ENCODE peak calls at places on chromosomes 3 and 15, in seven cellular contexts. I is fibroblast of lung, R is right atrium auricular region, J is brain microvascular endothelial cell, N is pancreas, X is hepatocyte, U is fibroblast of the aortic adventitia. D is an unnamed sample.

GRCh38 chr3:154378311-154378710 is 51.7 kb downstream of the GPR149 start:
- DNase-seq in I (no peak), R (no peak), J (no peak), N (no peak), X (no peak), U (no peak), D (no peak)

GRCh38 chr15:101038327-101039003 is 119.3 kb downstream of the LRRK1 start:
- DNase-seq in I (no peak), R (peak), J (no peak), N (no peak), X (no peak), U (no peak), D (no peak)

GRCh38 chr15:56249080-56249479 is 5.4 kb upstream of the RFX7 start:
- DNase-seq in I (peak), R (no peak), J (peak), N (no peak), X (peak), U (peak), D (no peak)

GRCh38 chr3:15271785-15272381 is 60.5 kb downstream of the SH3BP5 start:
- DNase-seq in I (no peak), R (peak), J (no peak), N (no peak), X (no peak), U (no peak), D (no peak)

GRCh38 chr3:139448104-139448503 is 28.2 kb downstream of the RBP2 start:
- DNase-seq in I (no peak), R (no peak), J (no peak), N (no peak), X (no peak), U (no peak), D (peak)

GRCh38 chr15:31457631-31458526 is 131.2 kb downstream of the KLF13 start:
- DNase-seq in I (peak), R (peak), J (peak), N (no peak), X (no peak), U (peak), D (peak)

GRCh38 chr3:47984089-47984759 is 32.0 kb downstream of the MAP4 start:
- DNase-seq in I (peak), R (no peak), J (peak), N (no peak), X (no peak), U (peak), D (peak)

GRCh38 chr15:44603126-44603525 is 60.3 kb downstream of the SPG11 start:
- DNase-seq in I (no peak), R (no peak), J (no peak), N (no peak), X (no peak), U (no peak), D (no peak)

GRCh38 chr15:77266708-77267387 is 153.1 kb downstream of the PEAK1 start:
- DNase-seq in I (no peak), R (no peak), J (peak), N (no peak), X (no peak), U (peak), D (peak)

GRCh38 chr3:119778811-119779210 is 3.1 kb upstream of the NR1I2 start:
- DNase-seq in I (no peak), R (no peak), J (no peak), N (no peak), X (no peak), U (no peak), D (no peak)

GRCh38 chr3:57160046-57160730 is 5.0 kb downstream of the IL17RD start:
- DNase-seq in I (no peak), R (no peak), J (no peak), N (no peak), X (no peak), U (peak), D (no peak)

GRCh38 chr15:55912982-55913381 is 80.4 kb downstream of the NEDD4 start:
- DNase-seq in I (no peak), R (no peak), J (no peak), N (no peak), X (no peak), U (no peak), D (no peak)

GRCh38 chr3:150763122-150763840 is at the start of gene SIAH2:
- DNase-seq in I (peak), R (peak), J (peak), N (peak), X (peak), U (peak), D (peak)

GRCh38 chr3:150764607-150765366 is 1.8 kb upstream of the SIAH2 start:
- DNase-seq in I (no peak), R (no peak), J (no peak), N (no peak), X (no peak), U (no peak), D (no peak)

GRCh38 chr3:150763841-150764483 is 993 bp upstream of the SIAH2 start:
- DNase-seq in I (peak), R (peak), J (no peak), N (peak), X (peak), U (peak), D (peak)

GRCh38 chr3:150765949-150766720 is 3.2 kb upstream of the SIAH2 start:
- DNase-seq in I (no peak), R (no peak), J (peak), N (no peak), X (no peak), U (peak), D (peak)

DNA sequence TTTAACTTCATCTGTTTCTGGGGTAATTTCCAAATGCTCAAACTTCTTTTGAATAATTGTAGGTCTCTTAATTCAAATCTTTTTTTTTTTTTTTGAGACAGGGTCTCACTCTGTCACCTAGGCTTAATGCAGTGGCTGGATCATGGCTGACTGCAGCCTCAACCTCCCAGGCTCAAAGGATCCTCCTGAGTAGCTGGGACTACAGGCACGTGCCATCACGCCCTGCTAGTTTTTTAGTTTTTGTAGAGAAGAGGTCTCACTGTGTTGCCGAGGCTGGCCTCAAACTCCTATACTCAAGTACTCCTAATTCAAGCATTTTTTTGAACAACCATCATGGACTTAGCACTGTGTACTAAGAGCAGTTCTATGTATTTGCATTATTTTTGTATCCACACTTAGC is 3.8 kb upstream of the SIAH2 start:
- DNase-seq in I (no peak), R (no peak), J (no peak), N (no peak), X (no peak), U (no peak), D (no peak)
- H3K4me3 ChIP-seq in I (no peak), R (no peak), J (no peak), N (no peak), X (no peak), U (no peak), D (no peak)

DNA sequence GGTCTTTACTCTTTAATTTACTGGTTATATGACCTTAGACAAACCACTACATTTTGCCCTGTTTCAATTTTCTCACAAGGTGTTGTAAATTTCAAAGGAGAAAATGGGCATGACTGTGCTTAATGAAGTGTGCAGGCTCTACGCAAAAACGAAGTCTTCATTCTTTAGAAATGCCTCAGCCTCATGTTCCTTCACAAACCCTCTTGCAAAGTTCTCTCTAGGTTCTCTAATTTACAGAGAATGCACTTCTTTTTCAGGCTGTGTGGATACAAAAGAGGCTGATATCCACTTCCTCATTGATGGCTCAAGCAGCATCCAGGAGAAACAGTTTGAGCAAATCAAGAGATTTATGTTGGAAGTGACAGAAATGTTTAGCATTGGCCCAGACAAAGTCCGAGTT is 39.1 kb downstream of the COL6A5 start:
- DNase-seq in I (no peak), R (no peak), J (no peak), N (no peak), X (no peak), U (no peak), D (no peak)
- TF ChIP-seq CTCF in I (no peak), R (no peak), J (no peak), N (no peak), X (no peak), U (no peak), D (no peak)

DNA sequence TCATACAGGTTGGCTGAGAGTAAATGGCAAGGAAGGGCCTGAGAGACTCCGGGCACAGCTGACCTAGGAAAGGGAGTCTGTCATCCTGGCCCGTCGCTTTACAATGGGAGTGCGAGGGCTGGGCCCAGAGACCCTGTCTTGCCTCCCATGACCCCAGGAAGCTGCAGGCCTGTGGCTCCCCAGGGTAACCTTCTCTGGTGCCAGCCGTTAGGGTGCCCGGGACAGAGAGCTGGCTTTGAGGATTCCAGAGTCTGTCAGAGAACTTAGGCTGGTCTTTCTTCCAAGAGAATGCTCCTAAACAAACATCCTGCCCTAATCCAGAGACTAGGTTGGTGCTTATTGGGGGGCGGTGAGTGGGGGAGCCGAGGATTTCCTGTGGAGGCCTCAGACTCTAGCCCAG is 18.5 kb downstream of the ZNF710 start:
- DNase-seq in I (no peak), R (no peak), J (no peak), N (no peak), X (no peak), U (no peak), D (no peak)
- H3K4me3 ChIP-seq in I (no peak), R (no peak), J (no peak), N (no peak), X (no peak), U (no peak), D (no peak)

DNA sequence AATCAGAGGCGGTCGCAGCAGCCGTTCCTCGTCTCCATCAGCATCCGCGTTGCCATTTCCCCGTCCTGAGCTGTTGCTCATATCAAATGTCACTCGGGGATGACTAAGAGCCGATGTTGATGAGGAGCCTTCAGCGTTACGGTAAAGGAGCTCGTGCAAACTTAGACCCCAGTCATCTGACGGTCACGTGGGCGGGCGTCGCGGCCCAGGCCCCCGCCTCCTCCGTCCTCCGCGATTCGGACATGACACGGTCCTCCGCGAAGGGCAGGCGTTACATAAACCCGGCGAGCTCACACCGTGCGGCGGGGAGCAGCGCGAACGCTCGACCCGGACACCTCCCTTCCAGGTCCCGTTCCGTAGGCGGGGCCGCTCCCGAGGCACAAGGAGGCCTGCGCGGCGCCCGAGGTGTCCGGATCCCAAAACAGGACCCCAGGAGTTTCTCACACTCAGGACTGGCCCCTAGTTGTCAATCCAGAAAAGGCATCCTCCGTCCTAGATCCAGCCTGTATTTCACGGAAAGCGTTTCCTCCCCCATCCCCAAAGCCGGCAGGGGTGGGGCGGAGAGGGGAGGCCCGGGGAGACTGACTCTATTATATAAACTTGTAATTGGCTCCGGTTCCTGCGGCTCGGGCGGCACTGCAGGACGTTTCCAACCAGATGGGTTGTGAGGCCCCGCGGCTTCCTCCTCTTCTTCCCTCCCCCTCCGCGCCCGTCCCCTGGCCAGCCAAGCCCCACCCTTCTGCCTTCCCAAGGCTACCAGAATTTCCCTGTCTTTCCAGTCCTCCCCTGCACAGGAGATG is 100.0 kb upstream of the IGF1R start:
- DNase-seq in I (peak), R (peak), J (peak), N (peak), X (peak), U (peak), D (peak)
- TF ChIP-seq CTCF in I (peak), R (peak), J (peak), N (no peak), X (peak), U (peak), D (peak)

DNA sequence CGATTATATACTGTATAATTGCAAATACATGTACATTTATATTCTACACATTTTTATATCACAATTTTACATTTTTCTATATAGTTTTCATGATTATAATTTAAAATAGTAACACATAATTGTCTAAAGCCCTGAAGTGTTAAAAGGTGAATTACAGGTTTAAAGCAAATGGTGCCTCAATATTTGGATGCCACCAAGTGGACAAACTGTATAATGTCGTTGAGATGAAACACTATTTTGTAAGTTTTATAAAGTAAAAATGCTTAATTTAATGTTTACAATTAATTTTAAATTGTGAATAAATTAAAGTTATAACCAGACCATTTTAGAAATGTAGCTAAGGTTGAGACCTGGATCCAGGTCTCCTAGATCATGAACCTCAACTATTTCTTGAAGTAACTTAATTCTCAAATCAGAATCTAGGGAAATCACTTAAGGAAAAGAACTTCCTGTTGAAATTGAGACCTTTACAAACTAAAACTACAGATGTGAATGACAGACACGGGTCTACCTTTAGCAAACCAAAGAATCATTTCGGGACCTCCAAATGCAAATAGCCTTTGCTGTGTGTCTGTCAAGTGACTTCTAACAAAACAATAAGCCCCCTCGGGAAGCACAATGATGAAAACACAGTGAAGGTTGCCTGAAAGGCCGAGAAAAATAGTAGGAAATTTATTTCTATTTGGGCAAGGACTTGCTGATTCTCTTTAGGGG is 37.8 kb downstream of the EHHADH start:
- DNase-seq in I (peak), R (no peak), J (no peak), N (no peak), X (no peak), U (peak), D (peak)
- H3K4me3 ChIP-seq in I (peak), R (peak), J (peak), N (peak), X (no peak), U (peak), D (no peak)

D was measured in foreskin fibroblast.